ENCODE peak calls at places on chromosomes 12 and 14, in eight cellular contexts. E is heart left ventricle, X is heart right ventricle, T is lower lobe of right lung, W is trophoblast cell, C is K562, I is Peyer's patch, Y is transverse colon. K is an unnamed sample. For H3K4me1, the result is how much of the 10 kb centered on the place peaks cover.

GRCh38 chr12:104480826-104481457 is 24.2 kb downstream of the CHST11 start:
- DNase-seq in I (no peak), E (peak), X (peak), C (peak), T (peak), W (peak), Y (peak), K (no peak)

GRCh38 chr12:112868459-112869041 is 38.2 kb upstream of the OAS1 start:
- DNase-seq in W (no peak), Y (no peak), E (no peak), I (no peak), C (no peak), T (no peak), X (no peak), K (no peak)

GRCh38 chr12:57983150-57983857 is 41.9 kb downstream of the ATP23 start:
- DNase-seq in C (no peak), W (peak), T (no peak), I (no peak), E (peak), X (no peak), Y (peak), K (peak)

GRCh38 chr14:77580477-77580876 is 36.0 kb downstream of the SPTLC2 start:
- DNase-seq in Y (no peak), X (no peak), T (no peak), I (no peak), C (no peak), E (no peak), W (no peak), K (no peak)

GRCh38 chr12:65200007-65200665 is 30.8 kb downstream of the LEMD3 start:
- DNase-seq in T (no peak), E (no peak), Y (no peak), W (no peak), X (no peak), I (no peak), C (no peak), K (no peak)

GRCh38 chr12:76020281-76020680 is 11.3 kb downstream of the PHLDA1 start:
- DNase-seq in X (no peak), E (no peak), Y (peak), C (no peak), I (no peak), W (peak), T (peak), K (peak)

GRCh38 chr12:19912996-19913395 is 455.3 kb upstream of the PDE3A start:
- DNase-seq in E (peak), I (peak), T (no peak), X (no peak), C (no peak), W (no peak), Y (peak), K (no peak)

GRCh38 chr14:44833376-44833775 is 128.4 kb downstream of the KLHL28 start:
- DNase-seq in C (no peak), T (no peak), X (no peak), E (no peak), W (no peak), Y (no peak), I (no peak), K (no peak)

GRCh38 chr12:116601524-116601923 is 42.3 kb downstream of the MAP1LC3B2 start:
- DNase-seq in E (no peak), Y (no peak), C (peak), T (no peak), X (no peak), I (no peak), W (no peak), K (no peak)

GRCh38 chr14:58298477-58298879 is at the start of gene ARID4A:
- DNase-seq in C (peak), I (peak), E (no peak), W (peak), X (peak), T (peak), Y (peak), K (no peak)

GRCh38 chr12:50185975-50186663 is 18.9 kb upstream of the CERS5 start:
- DNase-seq in T (no peak), I (no peak), C (no peak), E (no peak), X (no peak), W (no peak), Y (no peak), K (no peak)

GRCh38 chr12:50186667-50187066 is 19.5 kb upstream of the CERS5 start:
- DNase-seq in E (no peak), T (no peak), W (no peak), Y (no peak), I (no peak), C (no peak), X (no peak), K (peak)

GRCh38 chr12:50187084-50187900 is 20.1 kb upstream of the CERS5 start:
- DNase-seq in Y (no peak), W (peak), X (no peak), E (no peak), T (no peak), I (no peak), C (no peak), K (peak)

GRCh38 chr12:50184261-50184660 is 17.1 kb upstream of the CERS5 start:
- DNase-seq in C (no peak), I (no peak), T (no peak), W (no peak), E (no peak), Y (peak), X (no peak), K (no peak)

GRCh38 chr12:50185496-50185895 is 18.3 kb upstream of the CERS5 start:
- DNase-seq in C (no peak), Y (no peak), T (no peak), E (no peak), W (no peak), X (no peak), I (no peak), K (no peak)
- H3K27ac ChIP-seq in C (no peak), Y (peak), T (peak), E (no peak), W (no peak), X (no peak), I (peak), K (peak)

DNA sequence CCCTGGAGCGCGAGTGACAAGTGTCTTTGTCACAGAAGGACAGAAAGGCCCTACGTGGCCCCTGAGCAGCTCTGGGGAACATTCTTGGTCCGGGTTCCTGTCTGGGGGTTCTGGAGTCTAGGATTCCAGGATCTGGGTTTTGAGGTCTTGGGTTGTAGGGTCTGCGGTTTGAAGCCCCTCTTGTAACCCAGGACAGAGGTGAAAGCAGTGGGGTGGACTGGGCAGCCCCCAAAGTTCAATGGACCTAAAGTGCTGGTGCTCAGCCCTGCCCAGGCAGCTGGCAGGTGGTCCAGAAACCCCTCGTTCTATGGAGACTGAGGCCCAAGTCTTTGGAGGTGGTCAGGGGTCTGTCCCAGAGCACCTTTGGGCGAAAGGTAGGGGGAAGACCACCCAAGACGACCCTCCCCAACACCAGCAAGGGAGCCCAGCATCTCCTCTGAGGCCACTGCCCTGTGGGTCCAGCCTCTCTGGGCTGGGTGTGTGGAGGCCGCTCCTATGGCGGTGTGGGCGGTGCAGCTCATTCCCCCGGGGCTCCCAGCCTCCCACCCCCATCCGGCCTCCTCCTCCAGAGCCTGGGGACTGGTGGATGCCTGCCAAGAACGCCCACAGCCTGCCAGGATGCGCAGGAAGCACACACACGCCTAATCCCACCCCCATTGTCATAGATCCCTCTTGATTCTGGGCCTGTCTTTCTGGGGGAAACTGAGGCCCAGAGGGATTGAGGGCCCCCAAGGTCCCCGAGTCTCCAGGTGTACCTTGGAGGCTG is 30.2 kb upstream of the ANKRD9 start:
- DNase-seq in W (peak), C (peak), T (no peak), I (no peak), E (peak), X (peak), Y (no peak), K (no peak)
- H3K4me1 ChIP-seq in W (under half), C (half or more), T (under half), I (under half), E (under half), X (under half), Y (under half), K (under half)

GRCh38 chr12:123767613-123768012 is 5.5 kb downstream of the DNAH10 start:
- DNase-seq in Y (no peak), T (no peak), C (no peak), I (no peak), W (no peak), X (no peak), E (no peak), K (no peak)
- H3K4me3 ChIP-seq in Y (no peak), T (no peak), C (no peak), I (no peak), W (no peak), X (no peak), E (no peak), K (no peak)

GRCh38 chr12:14240873-14241220 is 124.6 kb upstream of the ATF7IP start:
- DNase-seq in Y (no peak), I (no peak), T (no peak), C (no peak), E (no peak), X (no peak), W (no peak), K (no peak)
- H3K27ac ChIP-seq in Y (no peak), I (no peak), T (no peak), C (no peak), E (no peak), X (no peak), W (peak), K (no peak)

GRCh38 chr12:10636124-10636523 is 22.7 kb upstream of the MAGOHB start:
- DNase-seq in T (no peak), Y (peak), I (no peak), E (no peak), X (no peak), W (no peak), C (no peak), K (no peak)
- H3K4me1 ChIP-seq in T (under half), Y (under half), I (under half), E (under half), X (under half), W (under half), C (under half), K (under half)

GRCh38 chr12:110619534-110619953 is 5.6 kb downstream of the TCTN1 start:
- DNase-seq in I (no peak), X (no peak), C (no peak), T (no peak), Y (no peak), E (no peak), W (no peak), K (no peak)

GRCh38 chr12:110613771-110614684 is at the start of gene TCTN1:
- DNase-seq in T (peak), C (peak), X (peak), W (peak), E (peak), Y (peak), I (peak), K (peak)

GRCh38 chr12:110616471-110617115 is 2.7 kb downstream of the TCTN1 start:
- DNase-seq in X (no peak), C (no peak), Y (no peak), E (no peak), I (no peak), W (no peak), T (no peak), K (no peak)

DNA sequence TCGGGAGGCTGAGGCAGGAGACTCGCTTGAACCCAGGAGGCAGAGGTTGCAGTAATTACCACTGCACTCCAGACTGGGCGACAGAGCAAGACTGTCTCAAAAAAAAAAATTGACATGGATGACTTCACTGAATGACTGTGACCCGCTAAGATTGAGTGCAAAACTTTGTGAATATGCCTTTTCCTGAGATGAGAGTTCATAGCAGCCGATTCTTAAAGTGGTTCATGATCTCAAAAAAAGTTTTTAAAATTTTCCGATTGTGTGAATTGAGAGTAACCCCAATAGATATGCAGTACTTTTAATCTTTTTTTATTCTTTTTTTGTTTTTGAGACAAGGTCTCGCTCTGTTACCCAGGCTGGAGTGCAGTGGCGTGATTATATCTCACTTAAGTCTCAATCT is 1.2 kb downstream of the TCTN1 start:
- DNase-seq in E (no peak), I (no peak), W (no peak), T (no peak), X (no peak), C (no peak), Y (no peak), K (no peak)
- H3K4me3 ChIP-seq in E (no peak), I (no peak), W (no peak), T (no peak), X (no peak), C (no peak), Y (no peak), K (no peak)

GRCh38 chr12:91215940-91216454 is 33.4 kb upstream of the DCN start:
- DNase-seq in W (no peak), E (no peak), Y (no peak), X (no peak), C (no peak), T (no peak), I (no peak), K (no peak)
- H3K27ac ChIP-seq in W (no peak), E (peak), Y (no peak), X (peak), C (no peak), T (no peak), I (no peak), K (peak)